ENCODE peak calls at places on chromosomes 4 and X, in five cellular contexts. E, R, K, S and P are unnamed samples. For H3K4me1, the result is how much of the 10 kb centered on the place peaks cover.

GRCh38 chr4:8291701-8292387 is 22.3 kb downstream of the HTRA3 start:
- DNase-seq in K (peak), S (no peak), R (no peak), E (no peak), P (no peak)

GRCh38 chr4:143711543-143712159 is 11.2 kb upstream of the FREM3 start:
- DNase-seq in K (no peak), S (no peak), R (no peak), E (no peak), P (no peak)

GRCh38 chr4:76605099-76605563 is 170.1 kb downstream of the SHROOM3 start:
- DNase-seq in R (no peak), K (no peak), E (no peak), S (peak), P (no peak)

GRCh38 chr4:7753931-7754465 is 185.7 kb downstream of the AFAP1 start:
- DNase-seq in K (no peak), S (no peak), E (no peak), R (no peak), P (no peak)

GRCh38 chrX:88170528-88170927 is 576.5 kb upstream of the CPXCR1 start:
- DNase-seq in S (no peak), K (no peak), R (no peak), E (no peak), P (no peak)

GRCh38 chr4:986949-987688 is at the start of gene IDUA:
- DNase-seq in E (peak), S (peak), K (peak), R (peak), P (peak)

GRCh38 chr4:118920247-118920646 is 31.6 kb downstream of the SYNPO2 start:
- DNase-seq in E (no peak), S (no peak), R (no peak), K (no peak), P (no peak)

GRCh38 chrX:72123471-72124185 is 8.1 kb downstream of the RTL5 start:
- DNase-seq in S (peak), E (peak), K (no peak), R (peak), P (no peak)

GRCh38 chrX:110286126-110286525 is 31.8 kb downstream of the AMMECR1 start:
- DNase-seq in R (peak), S (peak), E (no peak), K (no peak), P (no peak)

GRCh38 chrX:7077241-7077909 is 70.1 kb upstream of the STS start:
- DNase-seq in E (no peak), R (no peak), S (no peak), K (no peak), P (no peak)

GRCh38 chr4:19259920-19260319 is 991.8 kb upstream of the SLIT2 start:
- DNase-seq in K (no peak), E (no peak), S (no peak), R (no peak), P (no peak)

GRCh38 chr4:19254476-19254875 is 997.2 kb upstream of the SLIT2 start:
- DNase-seq in S (no peak), E (no peak), R (no peak), K (no peak), P (no peak)

GRCh38 chr4:19262467-19262866 is 989.2 kb upstream of the SLIT2 start:
- DNase-seq in K (no peak), R (no peak), S (no peak), E (no peak), P (no peak)

GRCh38 chr4:19256823-19257222 is 994.9 kb upstream of the SLIT2 start:
- DNase-seq in S (no peak), E (no peak), R (no peak), K (no peak), P (no peak)
- H3K4me3 ChIP-seq in S (no peak), E (no peak), R (no peak), K (no peak), P (no peak)

DNA sequence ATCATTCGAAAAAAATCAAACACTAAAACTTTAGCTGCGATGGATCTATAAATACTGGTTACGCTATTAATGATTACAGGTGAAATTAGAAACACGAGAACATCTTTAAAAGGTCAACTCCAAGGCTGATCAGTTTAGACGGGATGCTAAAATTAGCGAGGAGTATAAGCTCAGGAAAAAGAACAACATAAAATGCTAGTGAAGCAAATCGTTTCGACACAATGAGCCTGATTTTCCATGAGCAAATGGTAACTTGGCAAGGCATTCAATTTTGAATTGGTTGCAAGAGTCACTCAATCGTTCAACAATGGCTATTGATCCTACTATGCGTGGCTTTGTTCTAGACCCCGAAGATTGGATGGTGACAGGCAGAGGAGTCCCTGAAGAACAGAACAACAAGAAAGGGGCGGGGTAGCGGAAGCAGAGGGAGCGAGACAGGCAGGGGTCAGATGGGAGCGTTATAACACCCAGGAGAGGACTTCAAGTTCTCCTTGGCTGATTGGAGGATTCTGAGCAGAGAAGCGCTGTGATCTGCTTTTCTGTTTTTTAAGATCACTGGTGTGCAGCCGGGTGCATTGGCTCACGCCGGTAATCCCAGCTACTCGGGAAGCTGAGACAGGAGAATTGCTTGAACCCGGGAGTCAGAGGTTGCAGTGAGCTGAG is 146.5 kb downstream of the RBM47 start:
- DNase-seq in R (peak), E (no peak), S (no peak), K (no peak), P (no peak)
- H3K4me1 ChIP-seq in R (under half), E (under half), S (under half), K (under half), P (under half)

DNA sequence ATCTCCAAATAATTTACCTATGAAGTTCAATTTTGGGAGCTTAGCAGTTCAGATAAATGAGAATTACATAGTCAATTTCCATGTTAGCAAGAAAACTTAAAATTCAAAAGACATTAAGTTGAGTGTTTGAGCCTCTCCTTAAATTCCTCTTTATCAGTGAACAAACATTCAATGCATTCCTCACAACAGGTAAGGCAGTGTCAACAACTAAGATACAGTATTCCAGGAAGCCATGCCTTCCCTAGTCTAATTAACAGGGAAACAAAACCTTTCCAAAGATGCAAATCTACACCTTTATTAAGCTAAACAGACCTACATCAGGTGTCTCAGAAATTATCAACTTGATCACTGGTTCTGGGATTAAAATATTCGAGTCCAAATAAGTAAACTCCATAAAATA is 3.7 kb downstream of the SH3RF1 start:
- DNase-seq in K (no peak), E (no peak), R (no peak), S (no peak), P (no peak)
- H3K4me3 ChIP-seq in K (no peak), E (no peak), R (no peak), S (peak), P (no peak)

DNA sequence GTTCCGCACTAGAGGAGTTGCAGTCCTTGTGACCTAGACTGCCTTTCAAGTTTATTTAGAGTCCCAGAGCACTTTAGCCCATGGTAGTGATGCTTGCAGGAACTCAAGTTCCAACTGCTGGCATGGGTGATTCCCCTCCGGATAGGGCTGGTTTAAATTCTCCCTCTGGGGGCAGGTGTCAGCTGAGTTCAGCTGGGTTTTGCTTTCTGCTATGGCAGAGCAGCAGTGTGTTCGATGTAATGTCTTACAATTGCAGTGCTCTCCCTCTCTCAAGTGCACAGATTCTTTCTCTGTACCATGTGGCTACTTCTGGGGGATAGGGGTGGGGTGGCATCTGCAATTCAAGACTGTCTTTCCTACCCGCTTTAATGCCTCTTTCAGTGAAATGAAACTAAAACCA is 164.8 kb upstream of the ZIC3 start:
- DNase-seq in K (no peak), S (no peak), R (no peak), E (no peak), P (no peak)
- H3K4me1 ChIP-seq in K (under half), S (under half), R (under half), E (under half), P (under half)

GRCh38 chr4:121155893-121156292 is 8.2 kb downstream of the TNIP3 start:
- DNase-seq in E (no peak), S (peak), K (no peak), R (no peak), P (no peak)
- H3K4me3 ChIP-seq in E (no peak), S (peak), K (peak), R (no peak), P (no peak)

GRCh38 chr4:105709081-105709450 is 482 bp downstream of the GSTCD start:
- DNase-seq in R (peak), S (peak), E (peak), K (no peak), P (no peak)
- H3K4me1 ChIP-seq in R (under half), S (under half), E (under half), K (under half), P (under half)

DNA sequence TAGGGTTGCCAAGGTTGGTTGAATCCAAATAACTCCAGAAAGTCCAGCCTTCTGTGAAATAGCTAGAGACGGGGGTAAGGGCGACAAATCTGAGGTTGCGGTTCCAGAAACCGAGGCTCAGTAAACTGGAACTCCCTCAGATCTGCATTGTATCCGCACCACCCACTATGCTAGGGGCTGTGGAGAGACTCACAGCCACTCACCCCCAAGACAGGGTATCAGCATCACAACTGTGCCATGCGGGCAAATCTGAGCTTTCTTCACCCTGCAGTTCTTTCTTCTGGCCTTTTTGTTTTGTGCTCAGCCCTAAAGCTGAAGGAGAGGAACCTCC is 581 bp downstream of the CA5B start:
- DNase-seq in K (no peak), S (no peak), R (no peak), E (no peak), P (no peak)
- H3K4me3 ChIP-seq in K (peak), S (peak), R (no peak), E (peak), P (peak)